ENCODE peak calls at places on chromosomes 6 and 20, in seven cellular contexts. P is brain microvascular endothelial cell, D is PC-3, K is K562, O is OCI-LY7, N is tibial artery, B is cardiac muscle cell. X is an unnamed sample.

GRCh38 chr6:128139519-128139918 is 238.7 kb upstream of the THEMIS start:
- DNase-seq in P (peak; percentile 28), D (peak; percentile 43), K (no peak), O (no peak), N (no peak), B (no peak), X (no peak)

GRCh38 chr6:2448826-2449571 is 203.6 kb upstream of the GMDS start:
- DNase-seq in P (peak; percentile 63), D (peak; percentile 85), K (peak; percentile 49), O (peak; percentile 27), N (no peak), B (peak; percentile 72), X (no peak)

GRCh38 chr6:38427492-38428210 is 212.1 kb downstream of the BTBD9 start:
- DNase-seq in P (no peak), D (no peak), K (no peak), O (no peak), N (no peak), B (no peak), X (no peak)

GRCh38 chr6:44667226-44667625 is 279.7 kb downstream of the CDC5L start:
- DNase-seq in P (peak; percentile 84), D (peak; percentile 14), K (no peak), O (no peak), N (no peak), B (no peak), X (no peak)

GRCh38 chr20:31570021-31570463 is 35.0 kb upstream of the ID1 start:
- DNase-seq in P (no peak), D (no peak), K (no peak), O (no peak), N (no peak), B (no peak), X (no peak)

GRCh38 chr6:126661646-126662045 is 321.7 kb downstream of the CENPW start:
- DNase-seq in P (peak; percentile 57), D (no peak), K (no peak), O (no peak), N (no peak), B (no peak), X (no peak)

GRCh38 chr20:56924976-56925695 is 296.0 kb downstream of the TFAP2C start:
- DNase-seq in P (no peak), D (no peak), K (no peak), O (no peak), N (peak; percentile 45), B (peak; percentile 45), X (peak; percentile 28)

GRCh38 chr6:21103626-21104224 is 489.8 kb upstream of the SOX4 start:
- DNase-seq in P (no peak), D (peak; percentile 72), K (no peak), O (no peak), N (no peak), B (no peak), X (no peak)

GRCh38 chr6:164124986-164125385 is 710.5 kb downstream of the QKI start:
- DNase-seq in P (no peak), D (peak; percentile 19), K (no peak), O (no peak), N (no peak), B (no peak), X (no peak)

GRCh38 chr6:4971851-4972250 is 32.0 kb downstream of the RPP40 start:
- DNase-seq in P (no peak), D (no peak), K (no peak), O (no peak), N (no peak), B (no peak), X (no peak)

GRCh38 chr6:41561931-41562632 is 15.9 kb downstream of the FOXP4 start:
- DNase-seq in P (no peak), D (no peak), K (no peak), O (peak; percentile 13), N (no peak), B (no peak), X (no peak)

GRCh38 chr6:109478222-109478805 is 4.7 kb downstream of the ZBTB24 start:
- DNase-seq in P (no peak), D (no peak), K (no peak), O (no peak), N (no peak), B (no peak), X (no peak)

GRCh38 chr20:36314734-36315544 is 8.8 kb downstream of the DLGAP4 start:
- DNase-seq in P (no peak), D (no peak), K (no peak), O (no peak), N (peak; percentile 53), B (no peak), X (no peak)

GRCh38 chr6:90739339-90739738 is 152.5 kb upstream of the MAP3K7 start:
- DNase-seq in P (no peak), D (no peak), K (no peak), O (no peak), N (no peak), B (no peak), X (no peak)

GRCh38 chr6:16676978-16677377 is 84.3 kb downstream of the ATXN1 start:
- DNase-seq in P (peak; percentile 37), D (peak; percentile 47), K (no peak), O (no peak), N (no peak), B (no peak), X (no peak)

GRCh38 chr6:22151892-22152291 is 144.9 kb downstream of the PRL start:
- DNase-seq in P (no peak), D (no peak), K (no peak), O (no peak), N (no peak), B (no peak), X (no peak)

GRCh38 chr6:17986656-17987575 is 519 bp downstream of the KIF13A start:
- DNase-seq in P (peak; percentile 36), D (peak; percentile 58), K (peak; percentile 70), O (peak; percentile 34), N (peak; percentile 87), B (peak; percentile 70), X (peak; percentile 50)

GRCh38 chr20:11901127-11901526 is 16.6 kb upstream of the BTBD3 start:
- DNase-seq in P (peak; percentile 84), D (peak; percentile 88), K (no peak), O (no peak), N (no peak), B (no peak), X (no peak)

GRCh38 chr6:44247338-44248302 is 719 bp downstream of the HSP90AB1 start:
- DNase-seq in P (no peak), D (peak; percentile 44), K (peak; percentile 80), O (peak; percentile 74), N (peak; percentile 90), B (peak; percentile 71), X (peak; percentile 51)

GRCh38 chr20:34250005-34250404 is 8.8 kb downstream of the ASIP start:
- DNase-seq in P (no peak), D (no peak), K (no peak), O (no peak), N (no peak), B (no peak), X (no peak)

GRCh38 chr6:116159782-116160524 is 34.0 kb upstream of the COL10A1 start:
- DNase-seq in P (no peak), D (no peak), K (no peak), O (no peak), N (no peak), B (no peak), X (no peak)

GRCh38 chr20:6783752-6784725 is 16.6 kb downstream of the BMP2 start:
- DNase-seq in P (no peak), D (no peak), K (no peak), O (no peak), N (no peak), B (no peak), X (no peak)

GRCh38 chr6:127510876-127511275 is 8.3 kb downstream of the MTCL3 start:
- DNase-seq in P (no peak), D (no peak), K (no peak), O (no peak), N (no peak), B (no peak), X (no peak)

GRCh38 chr20:53050338-53050737 is 78.2 kb downstream of the TSHZ2 start:
- DNase-seq in P (no peak), D (no peak), K (no peak), O (no peak), N (no peak), B (no peak), X (no peak)

GRCh38 chr6:7390218-7390878 is 740 bp downstream of the RIOK1 start:
- DNase-seq in P (no peak), D (no peak), K (no peak), O (peak; percentile 48), N (no peak), B (no peak), X (no peak)
- TF ChIP-seq CTCF in P (peak; percentile 15), D (peak; percentile 41), K (peak; percentile 12), O (peak; percentile 50), N (no peak), B (no peak), X (no peak)

DNA sequence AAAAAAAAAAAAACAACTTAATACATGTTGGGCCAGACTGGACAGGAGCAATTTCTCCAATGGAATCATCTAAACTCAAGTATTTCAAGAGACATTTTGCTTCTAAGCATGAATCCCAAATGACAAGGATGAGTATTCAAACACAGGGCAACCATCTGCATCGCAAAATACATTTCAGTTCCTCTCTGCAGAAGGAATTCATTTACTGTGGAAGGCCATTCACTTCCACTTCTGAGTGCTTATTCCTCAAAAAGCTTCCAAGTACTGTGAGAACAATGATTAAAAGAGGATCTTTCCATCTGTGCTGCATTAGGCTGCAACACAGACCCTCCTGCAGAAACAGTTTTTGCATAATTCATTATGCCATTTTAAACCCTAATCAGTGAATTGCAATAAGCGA is 52.5 kb downstream of the ARHGAP18 start:
- DNase-seq in P (no peak), D (no peak), K (no peak), O (no peak), N (no peak), B (no peak), X (no peak)
- H3K4me3 ChIP-seq in P (no peak overlapping the region), D (no peak overlapping the region), K (no peak overlapping the region), O (no peak overlapping the region), N (no peak overlapping the region), B (no peak overlapping the region), X (no peak overlapping the region)

GRCh38 chr6:149565539-149566371 is 420 bp upstream of the GINM1 start:
- DNase-seq in P (peak; percentile 90), D (peak; percentile 95), K (peak; percentile 99), O (peak; percentile 96), N (peak; percentile 96), B (peak; percentile 95), X (peak; percentile 88)
- TF ChIP-seq CTCF in P (peak; percentile 88), D (peak; percentile 71), K (peak; percentile 92), O (peak; percentile 94), N (peak; percentile 43), B (peak; percentile 70), X (peak; percentile 62)

DNA sequence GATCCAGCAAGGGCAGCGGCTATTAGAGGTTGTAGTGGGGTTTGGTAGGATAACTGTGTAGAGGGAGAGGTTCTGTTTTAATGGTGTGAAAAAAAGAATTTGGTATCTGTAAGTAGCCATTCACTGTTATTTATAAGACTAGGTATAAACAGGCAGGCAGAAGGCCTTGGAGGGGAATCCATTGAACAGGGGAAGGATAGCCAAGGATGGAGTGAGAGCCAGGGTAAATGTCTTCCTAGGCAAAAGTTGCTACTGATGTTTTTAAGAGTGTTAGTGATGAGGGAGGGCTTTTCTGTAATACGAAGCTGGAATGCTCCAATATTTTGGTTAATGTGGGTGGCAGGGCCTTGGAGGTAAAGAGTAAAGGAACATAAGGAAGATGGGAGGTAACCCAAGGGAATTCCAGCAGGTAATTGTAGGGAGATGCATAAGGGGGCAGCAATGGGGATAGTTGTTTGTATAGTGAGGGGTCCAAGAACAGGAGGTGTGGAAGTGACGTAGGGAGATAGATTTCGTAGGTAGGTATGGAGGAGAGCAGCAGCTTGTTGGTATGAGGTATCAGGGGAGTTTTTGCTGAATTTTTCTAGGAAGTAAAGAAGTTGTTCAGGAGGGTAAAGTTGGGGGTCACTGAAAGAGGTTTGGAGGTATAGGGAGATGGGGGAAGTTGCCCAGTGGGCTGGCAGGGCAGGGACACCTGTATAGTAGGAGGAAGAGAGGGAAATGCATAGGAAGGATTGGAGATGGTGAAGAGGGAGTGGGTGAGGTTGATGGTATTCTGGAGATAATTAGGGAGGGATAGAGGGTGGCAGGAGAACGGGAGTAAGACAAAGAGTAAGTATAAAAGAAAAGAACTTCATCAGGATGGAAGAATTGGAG is 752.4 kb upstream of the ADGRB3 start:
- DNase-seq in P (no peak), D (no peak), K (no peak), O (no peak), N (no peak), B (no peak), X (no peak)
- H3K4me3 ChIP-seq in P (no peak overlapping the region), D (no peak overlapping the region), K (peak overlapping the region; percentile 93), O (no peak overlapping the region), N (no peak overlapping the region), B (no peak overlapping the region), X (no peak overlapping the region)

X was measured in dorsolateral prefrontal cortex.